ENCODE peak calls at places on chromosomes 6 and 20, in ten cellular contexts. M, K, Y, I, H, E, W, O, V and F are unnamed samples.

GRCh38 chr6:41675176-41675767 is 37.0 kb downstream of the MDFI start:
- DNase-seq in K (no peak), O (no peak), E (no peak), V (no peak), M (no peak), W (no peak), I (no peak), Y (no peak), H (peak), F (no peak)

GRCh38 chr6:111686249-111686997 is 80.7 kb upstream of the TRAF3IP2 start:
- DNase-seq in M (no peak), Y (no peak), W (no peak), H (no peak), K (no peak), E (no peak), O (no peak), V (no peak), I (no peak), F (no peak)

GRCh38 chr6:118712955-118713354 is 61.6 kb upstream of the CEP85L start:
- DNase-seq in O (no peak), V (no peak), H (no peak), W (no peak), M (no peak), I (no peak), K (peak), Y (no peak), E (peak), F (no peak)

GRCh38 chr6:170205534-170206316 is 85.2 kb downstream of the DLL1 start:
- DNase-seq in M (peak), H (peak), E (no peak), V (peak), W (no peak), O (no peak), Y (no peak), I (no peak), K (no peak), F (no peak)

GRCh38 chr20:29298759-29299613 is 1958.5 kb upstream of the DEFB115 start:
- DNase-seq in K (peak), E (peak), O (no peak), W (no peak), V (no peak), Y (no peak), H (no peak), M (no peak), I (no peak), F (no peak)

GRCh38 chr6:7640607-7641577 is 50.9 kb downstream of the SNRNP48 start:
- DNase-seq in K (peak), O (no peak), V (no peak), H (no peak), E (peak), I (no peak), M (no peak), Y (peak), W (no peak), F (no peak)

GRCh38 chr6:12075067-12075563 is 63.0 kb downstream of the HIVEP1 start:
- DNase-seq in V (no peak), W (no peak), K (peak), Y (no peak), E (peak), I (no peak), H (no peak), O (no peak), M (no peak), F (no peak)

GRCh38 chr6:170029416-170030283 is 261.2 kb downstream of the DLL1 start:
- DNase-seq in O (no peak), Y (no peak), W (no peak), E (no peak), M (no peak), H (no peak), I (no peak), V (no peak), K (no peak), F (no peak)

GRCh38 chr20:63102720-63103375 is 96.1 kb upstream of the BHLHE23 start:
- DNase-seq in Y (no peak), E (peak), H (peak), K (peak), V (no peak), O (no peak), I (peak), M (no peak), W (peak), F (peak)

GRCh38 chr6:84892666-84893065 is 128.3 kb upstream of the TBX18 start:
- DNase-seq in W (no peak), E (peak), H (no peak), M (no peak), I (no peak), O (no peak), V (no peak), Y (peak), K (peak), F (no peak)

GRCh38 chr6:134875367-134875766 is 74.5 kb downstream of the ALDH8A1 start:
- DNase-seq in I (no peak), W (no peak), H (no peak), M (no peak), E (no peak), K (peak), O (no peak), Y (no peak), V (no peak), F (no peak)

GRCh38 chr6:11121851-11122250 is 10.3 kb upstream of the ERVFRD-1 start:
- DNase-seq in O (no peak), H (no peak), E (peak), W (no peak), I (no peak), M (no peak), Y (no peak), V (no peak), K (no peak), F (no peak)

GRCh38 chr6:166760288-166760687 is 133.2 kb upstream of the RPS6KA2 start:
- DNase-seq in M (no peak), O (no peak), W (no peak), V (no peak), H (no peak), Y (no peak), E (no peak), K (no peak), I (no peak), F (no peak)

GRCh38 chr6:129753422-129753821 is 43.4 kb upstream of the ARHGAP18 start:
- DNase-seq in Y (no peak), H (no peak), W (no peak), V (no peak), M (no peak), I (no peak), O (no peak), K (peak), E (peak), F (no peak)

GRCh38 chr6:7051780-7052440 is 55.9 kb upstream of the RREB1 start:
- DNase-seq in E (peak), O (no peak), V (peak), K (peak), I (peak), H (peak), W (peak), M (peak), Y (no peak), F (peak)

GRCh38 chr20:39885975-39886649 is 802.9 kb downstream of the MAFB start:
- DNase-seq in I (peak), V (peak), H (peak), E (peak), O (peak), W (peak), M (peak), Y (no peak), K (peak), F (peak)

GRCh38 chr6:12490376-12490903 is 200.3 kb downstream of the EDN1 start:
- DNase-seq in W (no peak), E (peak), H (no peak), Y (no peak), V (no peak), K (peak), I (no peak), O (no peak), M (no peak), F (no peak)

GRCh38 chr6:79385893-79386292 is 151.3 kb downstream of the LCA5 start:
- DNase-seq in W (no peak), K (peak), E (peak), O (no peak), M (no peak), I (no peak), H (no peak), V (no peak), Y (no peak), F (no peak)

GRCh38 chr6:128599036-128599435 is 78.6 kb upstream of the PTPRK start:
- DNase-seq in O (no peak), Y (no peak), V (no peak), E (no peak), I (no peak), M (no peak), H (no peak), K (no peak), W (no peak), F (no peak)

GRCh38 chr20:62367483-62368302 is 581 bp upstream of the LAMA5 start:
- DNase-seq in E (no peak), O (no peak), M (no peak), I (no peak), Y (no peak), K (no peak), H (peak), W (no peak), V (peak), F (no peak)

GRCh38 chr6:80250391-80250997 is 144.0 kb downstream of the BCKDHB start:
- DNase-seq in O (no peak), K (peak), V (no peak), Y (no peak), M (no peak), E (peak), H (no peak), I (no peak), W (no peak), F (no peak)

GRCh38 chr20:32518593-32519366 is 66.4 kb downstream of the NOL4L start:
- DNase-seq in Y (no peak), I (peak), M (no peak), H (peak), K (no peak), V (no peak), E (no peak), W (no peak), O (no peak), F (no peak)

GRCh38 chr6:46287043-46287442 is 116.3 kb upstream of the ENPP5 start:
- DNase-seq in E (no peak), Y (no peak), I (no peak), O (no peak), H (no peak), M (no peak), V (no peak), K (no peak), W (no peak), F (no peak)

GRCh38 chr20:36085686-36086267 is 68.8 kb upstream of the EPB41L1 start:
- DNase-seq in I (peak), O (no peak), H (peak), M (no peak), W (no peak), K (peak), E (peak), Y (peak), V (peak), F (no peak)

GRCh38 chr6:2764610-2765165 is 505 bp upstream of the WRNIP1 start:
- DNase-seq in O (peak), K (peak), I (peak), E (peak), Y (no peak), W (no peak), H (no peak), M (peak), V (no peak), F (peak)

GRCh38 chr6:119526609-119527605 is 177.3 kb upstream of the MAN1A1 start:
- DNase-seq in W (no peak), I (no peak), K (no peak), O (no peak), Y (no peak), E (no peak), M (no peak), H (no peak), V (no peak), F (no peak)

GRCh38 chr20:5991623-5992441 is 41.4 kb downstream of the MCM8 start:
- DNase-seq in Y (peak), I (no peak), O (no peak), W (no peak), E (no peak), V (no peak), M (no peak), K (peak), H (no peak), F (no peak)

GRCh38 chr6:161422710-161423109 is 148.8 kb upstream of the AGPAT4 start:
- DNase-seq in O (no peak), Y (no peak), K (peak), I (no peak), V (no peak), W (no peak), M (no peak), E (no peak), H (no peak), F (no peak)

GRCh38 chr20:31476313-31476623 is 1.2 kb downstream of the REM1 start:
- DNase-seq in I (no peak), V (no peak), K (no peak), W (no peak), O (no peak), H (no peak), E (no peak), M (no peak), Y (no peak), F (no peak)

GRCh38 chr20:61989741-61990140 is 75.9 kb downstream of the TAF4 start:
- DNase-seq in M (no peak), H (no peak), V (no peak), W (no peak), Y (no peak), I (no peak), E (no peak), K (no peak), O (no peak), F (no peak)

GRCh38 chr6:18155273-18155863 is at the start of gene KDM1B:
- DNase-seq in K (peak), E (peak), I (peak), Y (peak), M (no peak), H (no peak), V (peak), O (peak), W (peak), F (peak)

GRCh38 chr6:24823185-24823584 is 24.5 kb upstream of the ARMH2 start:
- DNase-seq in K (no peak), Y (no peak), I (no peak), M (no peak), H (no peak), W (no peak), O (no peak), V (no peak), E (no peak), F (no peak)

GRCh38 chr6:152848919-152849318 is 98.3 kb downstream of the VIP start:
- DNase-seq in O (no peak), W (no peak), Y (no peak), E (no peak), I (no peak), M (no peak), K (no peak), H (no peak), V (no peak), F (no peak)

GRCh38 chr20:6956574-6956973 is 189.1 kb downstream of the BMP2 start:
- DNase-seq in Y (peak), O (no peak), W (no peak), E (no peak), K (no peak), H (no peak), M (no peak), I (no peak), V (no peak), F (no peak)

GRCh38 chr6:125205931-125206330 is 52.4 kb downstream of the TPD52L1 start:
- DNase-seq in Y (no peak), W (no peak), K (no peak), E (no peak), I (no peak), O (no peak), V (no peak), H (no peak), M (no peak), F (no peak)

GRCh38 chr20:25059866-25060465 is 2.0 kb upstream of the ACSS1 start:
- DNase-seq in V (no peak), M (no peak), I (no peak), K (no peak), E (no peak), O (no peak), H (peak), Y (no peak), W (no peak), F (no peak)

DNA sequence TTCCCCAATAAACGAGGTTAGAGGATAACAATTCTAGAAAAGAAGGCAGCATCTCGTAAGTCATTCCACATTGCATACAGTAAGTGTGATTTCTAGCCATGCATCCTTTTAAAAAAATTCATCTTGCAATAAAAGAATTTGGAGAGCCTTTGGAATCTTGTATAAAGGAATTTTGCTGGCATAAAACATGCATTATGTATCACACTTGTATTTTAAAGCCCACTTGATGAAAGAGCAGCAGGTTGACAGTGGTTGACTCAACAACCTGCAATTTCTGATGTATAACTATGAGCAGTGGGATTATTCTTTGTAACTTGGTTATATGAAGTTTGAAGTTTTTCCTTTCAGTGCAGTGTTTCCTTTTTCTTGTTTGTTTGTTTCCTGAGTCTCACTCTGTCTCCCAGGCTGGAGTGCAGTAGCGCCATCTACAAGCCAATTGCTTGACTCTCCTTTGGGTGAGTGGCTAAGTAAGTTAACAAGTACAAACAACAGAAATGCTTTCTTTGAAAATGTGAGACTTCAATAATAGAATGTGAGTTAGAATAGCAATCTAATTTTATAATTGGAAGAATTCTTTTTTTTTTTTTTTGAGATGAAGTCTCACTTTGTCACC is 39.9 kb downstream of the JARID2 start:
- DNase-seq in M (no peak), H (no peak), Y (no peak), K (no peak), O (no peak), E (no peak), W (no peak), V (no peak), I (no peak), F (no peak)
- TF ChIP-seq CTCF in M (no peak), H (peak), Y (peak), K (peak), O (no peak), E (peak), W (no peak), V (peak), I (no peak), F (peak)

GRCh38 chr20:30376767-30377658 is 880.5 kb upstream of the DEFB115 start:
- DNase-seq in I (peak), W (peak), Y (peak), O (no peak), E (peak), M (peak), K (peak), V (peak), H (peak), F (no peak)
- TF ChIP-seq CTCF in I (peak), W (peak), Y (peak), O (peak), E (peak), M (peak), K (peak), V (no peak), H (peak), F (no peak)

DNA sequence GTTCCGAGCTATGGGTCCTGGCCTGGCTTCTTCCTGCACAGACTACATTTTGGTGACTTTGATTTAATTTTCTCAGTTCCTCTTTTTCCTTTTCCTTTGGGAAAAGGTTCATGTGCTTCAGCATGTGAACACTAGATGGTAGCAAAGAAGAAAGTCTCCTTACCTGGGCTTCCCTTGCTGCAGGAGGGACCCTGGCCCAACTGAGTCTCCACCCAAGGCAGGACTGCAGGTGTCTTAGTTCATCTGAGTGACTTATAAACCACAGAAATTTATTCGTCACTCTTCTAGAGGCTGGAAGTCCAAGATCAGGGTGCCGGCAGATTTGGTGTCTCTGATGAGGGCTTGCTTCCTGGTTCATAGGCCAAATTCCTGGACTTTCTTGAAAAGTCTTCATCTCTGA is 163.2 kb downstream of the SYCP2 start:
- DNase-seq in W (no peak), Y (no peak), K (no peak), I (no peak), O (no peak), E (no peak), V (no peak), H (peak), M (no peak), F (no peak)
- TF ChIP-seq CTCF in W (peak), Y (no peak), K (no peak), I (no peak), O (no peak), E (no peak), V (peak), H (peak), M (no peak), F (peak)

DNA sequence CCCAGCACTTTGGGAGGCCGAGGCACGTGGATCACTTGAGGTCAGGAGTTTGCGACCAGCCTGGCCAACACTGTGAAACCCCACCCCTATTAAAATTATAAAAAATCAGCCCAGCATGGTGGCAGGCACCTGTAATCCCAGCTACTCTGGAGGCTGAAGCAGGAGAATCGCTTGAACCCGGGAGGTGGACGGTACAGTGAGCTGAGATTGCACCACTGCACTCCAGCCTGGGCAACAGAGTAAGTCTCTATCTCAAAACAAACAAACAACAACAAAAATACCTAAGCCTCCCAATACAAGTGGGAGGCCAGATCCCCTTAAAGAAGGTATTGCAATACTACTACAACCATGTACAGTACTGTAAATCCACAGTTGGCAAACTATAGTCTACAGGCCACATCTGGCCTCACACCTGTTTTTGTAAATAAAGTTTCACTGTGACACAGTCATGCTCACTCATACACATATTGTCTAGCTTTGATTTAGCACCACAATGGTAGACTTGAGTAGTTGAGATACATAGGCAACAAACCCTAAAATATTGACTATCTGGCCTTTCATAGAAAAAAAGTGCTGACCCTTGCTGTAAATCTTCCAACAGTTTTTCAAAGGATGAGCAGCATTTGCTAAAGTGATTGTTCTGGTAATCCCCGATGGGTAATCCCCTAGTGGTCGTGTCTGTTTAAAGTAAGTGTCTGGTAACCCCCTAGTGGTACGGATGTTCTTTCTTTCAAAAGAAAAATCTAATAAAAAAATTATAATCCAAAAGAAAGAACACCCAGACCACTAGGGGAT is 202.0 kb downstream of the RNGTT start:
- DNase-seq in K (no peak), Y (no peak), W (no peak), V (no peak), E (no peak), I (no peak), M (no peak), H (no peak), O (no peak), F (peak)
- TF ChIP-seq CTCF in K (no peak), Y (no peak), W (no peak), V (peak), E (no peak), I (no peak), M (no peak), H (peak), O (no peak), F (peak)

GRCh38 chr6:157539900-157540752 is 159.1 kb downstream of the ZDHHC14 start:
- DNase-seq in H (peak), M (no peak), V (no peak), I (no peak), Y (no peak), O (no peak), E (no peak), W (no peak), K (no peak), F (no peak)
- TF ChIP-seq CTCF in H (no peak), M (no peak), V (no peak), I (no peak), Y (no peak), O (no peak), E (no peak), W (no peak), K (no peak), F (no peak)

DNA sequence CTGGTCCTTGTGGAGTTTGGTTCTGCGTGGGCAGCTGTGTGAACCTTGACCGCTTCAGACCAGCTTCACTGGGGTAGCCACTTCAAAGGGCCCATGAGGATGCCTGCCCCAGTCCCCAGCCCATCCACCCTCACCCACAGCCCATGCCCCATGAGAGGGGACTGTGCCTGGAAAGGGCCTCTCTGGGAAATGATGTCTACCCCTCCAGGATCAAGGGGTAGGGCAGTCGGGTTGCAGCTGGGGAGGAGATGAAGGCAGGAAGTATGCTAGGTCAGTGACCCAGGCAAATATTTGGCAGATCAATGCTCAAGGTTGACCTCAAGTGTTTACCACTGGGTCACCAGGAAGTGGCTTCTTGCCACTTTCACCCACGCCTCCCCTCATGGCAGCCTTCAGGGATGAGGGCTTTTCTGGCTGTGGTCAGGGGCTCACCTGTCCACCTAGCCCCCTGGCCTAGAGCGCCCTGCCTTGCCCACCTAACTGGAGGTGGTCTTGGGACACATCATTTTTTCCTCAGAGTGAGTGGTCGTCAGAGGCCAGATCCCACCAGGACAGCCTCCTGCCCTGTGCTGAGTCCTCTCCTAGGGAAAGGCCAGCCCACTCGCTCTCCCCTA is 109.5 kb downstream of the SNX5 start:
- DNase-seq in M (no peak), E (no peak), W (no peak), K (no peak), Y (no peak), I (no peak), H (no peak), V (peak), O (no peak), F (peak)
- TF ChIP-seq CTCF in M (no peak), E (no peak), W (no peak), K (no peak), Y (no peak), I (no peak), H (no peak), V (no peak), O (no peak), F (no peak)